ENCODE peak calls at places on chromosomes 6 and 20, in five cellular contexts. W is spleen; Z is posterior vena cava; Q is CD8-positive, alpha-beta memory T cell; T is activated CD4-positive, alpha-beta T cell treated with anti-CD3 and anti-CD28 coated beads, Interleukin-2, amount 50 U/mL, for 24 hours. H is an unnamed sample.
A peak's percentile ranks its signal among the peaks of the same experiment; 100 is the strongest.

GRCh38 chr6:7143161-7143974 is 35.6 kb downstream of the RREB1 start:
- DNase-seq in W (no peak), Z (no peak), Q (no peak), T (no peak), H (no peak)

GRCh38 chr20:42359617-42360016 is 741.4 kb upstream of the CHD6 start:
- DNase-seq in W (no peak), Z (no peak), Q (no peak), T (no peak), H (no peak)

GRCh38 chr20:38073307-38074010 is 39.9 kb downstream of the RPRD1B start:
- DNase-seq in W (no peak), Z (no peak), Q (no peak), T (no peak), H (no peak)

GRCh38 chr20:44039741-44040140 is 125.1 kb downstream of the TOX2 start:
- DNase-seq in W (peak; percentile 41), Z (no peak), Q (no peak), T (no peak), H (no peak)

GRCh38 chr20:44166477-44166876 is 20.5 kb downstream of the JPH2 start:
- DNase-seq in W (no peak), Z (no peak), Q (no peak), T (no peak), H (no peak)

GRCh38 chr20:32406701-32407100 is 48.6 kb downstream of the ASXL1 start:
- DNase-seq in W (no peak), Z (no peak), Q (no peak), T (no peak), H (no peak)

GRCh38 chr6:51868591-51869355 is 218.6 kb downstream of the PKHD1 start:
- DNase-seq in W (no peak), Z (no peak), Q (no peak), T (no peak), H (no peak)

GRCh38 chr6:61682562-61682961 is 603.5 kb downstream of the KHDRBS2 start:
- DNase-seq in W (no peak), Z (no peak), Q (no peak), T (no peak), H (no peak)

GRCh38 chr6:168369776-168370175 is 50.2 kb upstream of the DACT2 start:
- DNase-seq in W (peak; percentile 36), Z (peak; percentile 25), Q (no peak), T (no peak), H (no peak)

GRCh38 chr6:41939848-41940758 is 1.5 kb downstream of the CCND3 start:
- DNase-seq in W (peak; percentile 80), Z (peak; percentile 81), Q (no peak), T (no peak), H (no peak)

GRCh38 chr6:117188627-117189201 is 76.6 kb upstream of the VGLL2 start:
- DNase-seq in W (no peak), Z (no peak), Q (no peak), T (no peak), H (no peak)

GRCh38 chr20:43755851-43756250 is 29.0 kb upstream of the GTSF1L start:
- DNase-seq in W (no peak), Z (no peak), Q (no peak), T (no peak), H (no peak)

GRCh38 chr20:35674921-35675320 is 10.2 kb upstream of the CPNE1 start:
- DNase-seq in W (no peak), Z (peak; percentile 17), Q (no peak), T (no peak), H (no peak)

GRCh38 chr6:157597461-157598312 is 216.7 kb downstream of the ZDHHC14 start:
- DNase-seq in W (peak; percentile 78), Z (peak; percentile 84), Q (no peak), T (no peak), H (no peak)

GRCh38 chr6:156767603-156768467 is 9.3 kb upstream of the ARID1B start:
- DNase-seq in W (no peak), Z (no peak), Q (no peak), T (no peak), H (no peak)

GRCh38 chr20:17969276-17969883 is 562 bp downstream of the MGME1 start:
- DNase-seq in W (no peak), Z (no peak), Q (no peak), T (no peak), H (no peak)

GRCh38 chr6:70725817-70726413 is 58.2 kb downstream of the SMAP1 start:
- DNase-seq in W (no peak), Z (no peak), Q (no peak), T (no peak), H (no peak)

GRCh38 chr20:32585011-32585518 is at the start of gene NOL4L:
- DNase-seq in W (peak; percentile 85), Z (no peak), Q (peak; percentile 39), T (no peak), H (no peak)

GRCh38 chr6:169539176-169539897 is 162.5 kb downstream of the WDR27 start:
- DNase-seq in W (no peak), Z (no peak), Q (no peak), T (no peak), H (no peak)

GRCh38 chr20:62496525-62497218 is 20.9 kb upstream of the GATA5 start:
- DNase-seq in W (no peak), Z (no peak), Q (no peak), T (no peak), H (no peak)

GRCh38 chr6:31898200-31899011 is 908 bp upstream of the EHMT2 start:
- DNase-seq in W (peak; percentile 80), Z (peak; percentile 71), Q (peak; percentile 70), T (no peak), H (no peak)

GRCh38 chr6:4299476-4299875 is 164.1 kb upstream of the ECI2 start:
- DNase-seq in W (no peak), Z (no peak), Q (no peak), T (no peak), H (no peak)

GRCh38 chr20:6783752-6784725 is 16.6 kb downstream of the BMP2 start:
- DNase-seq in W (no peak), Z (peak; percentile 59), Q (no peak), T (no peak), H (no peak)

GRCh38 chr6:8905647-8906231 is 470.4 kb upstream of the SLC35B3 start:
- DNase-seq in W (no peak), Z (no peak), Q (no peak), T (no peak), H (no peak)